ENCODE peak calls at places on chromosomes 3 and 15, in five cellular contexts. O is cardiac muscle cell, T is HAP-1, B is mesenchymal stem cell, X is AG04450. H is an unnamed sample.

GRCh38 chr3:132867526-132867925 is 145.3 kb upstream of the NPHP3 start:
- DNase-seq in O (peak), T (no peak), B (no peak), X (no peak), H (no peak)

GRCh38 chr3:120498947-120499346 is 48.2 kb upstream of the FSTL1 start:
- DNase-seq in O (peak), T (no peak), B (peak), X (peak), H (no peak)

GRCh38 chr15:68508485-68509189 is 70.2 kb upstream of the CORO2B start:
- DNase-seq in O (no peak), T (no peak), B (no peak), X (no peak), H (no peak)

GRCh38 chr3:104519968-104520655 is 846.6 kb upstream of the ALCAM start:
- DNase-seq in O (peak), T (no peak), B (no peak), X (no peak), H (no peak)

GRCh38 chr15:91203619-91204018 is 103.6 kb downstream of the SV2B start:
- DNase-seq in O (no peak), T (peak), B (no peak), X (no peak), H (no peak)

GRCh38 chr15:98751767-98752166 is 103.4 kb downstream of the IGF1R start:
- DNase-seq in O (no peak), T (no peak), B (peak), X (no peak), H (no peak)

GRCh38 chr15:90870354-90871096 is 2.1 kb downstream of the FURIN start:
- DNase-seq in O (peak), T (peak), B (peak), X (no peak), H (no peak)

GRCh38 chr15:55221090-55222011 is 24.6 kb upstream of the RSL24D1 start:
- DNase-seq in O (peak), T (no peak), B (peak), X (peak), H (no peak)

GRCh38 chr3:36744770-36745169 is 19.6 kb downstream of the DCLK3 start:
- DNase-seq in O (no peak), T (no peak), B (no peak), X (no peak), H (peak)

GRCh38 chr15:20658024-20658423 is 116.4 kb upstream of the GOLGA6L6 start:
- DNase-seq in O (no peak), T (no peak), B (no peak), X (no peak), H (no peak)

GRCh38 chr15:20659265-20659664 is 117.7 kb upstream of the GOLGA6L6 start:
- DNase-seq in O (no peak), T (no peak), B (no peak), X (no peak), H (no peak)

GRCh38 chr15:20652914-20653313 is 111.3 kb upstream of the GOLGA6L6 start:
- DNase-seq in O (no peak), T (no peak), B (no peak), X (no peak), H (no peak)

GRCh38 chr15:20657084-20657483 is 115.5 kb upstream of the GOLGA6L6 start:
- DNase-seq in O (no peak), T (no peak), B (no peak), X (no peak), H (no peak)
- H3K4me3 ChIP-seq in O (no peak), T (no peak), B (no peak), X (no peak), H (no peak)

DNA sequence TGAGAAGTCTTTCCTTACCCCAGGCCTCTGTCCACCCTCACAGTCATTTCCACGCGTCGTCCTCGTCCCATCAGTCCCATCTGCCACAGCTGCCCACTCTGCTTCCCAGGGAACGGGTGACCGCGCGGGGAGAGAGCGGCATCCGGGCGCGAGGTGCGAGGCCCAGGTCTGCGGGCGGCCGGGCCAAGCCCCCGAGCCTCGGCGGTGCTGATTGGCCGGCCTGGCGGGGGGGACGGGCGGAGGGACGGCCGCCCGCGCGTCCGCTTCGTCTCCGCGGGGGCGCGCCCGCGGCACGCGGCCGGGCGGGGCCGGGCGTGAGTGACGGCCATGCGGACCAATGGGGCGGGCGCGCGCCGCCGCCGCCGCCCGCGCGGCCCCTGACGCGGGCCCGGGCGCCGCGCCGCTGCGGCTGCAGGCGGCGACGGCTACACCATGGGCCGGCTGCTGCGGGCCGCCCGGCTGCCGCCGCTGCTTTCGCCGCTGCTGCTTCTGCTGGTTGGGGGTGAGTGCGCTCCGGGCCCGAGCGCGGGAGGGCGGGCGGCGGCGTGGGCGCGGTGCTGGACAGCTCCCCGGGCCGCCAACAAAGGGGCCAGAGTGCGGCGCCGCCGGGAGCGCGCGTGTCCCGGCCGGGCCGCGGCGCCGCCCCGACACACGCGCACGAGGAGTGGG is at the start of gene PODXL2:
- DNase-seq in O (peak), T (peak), B (peak), X (no peak), H (peak)
- H3K4me3 ChIP-seq in O (peak), T (peak), B (peak), X (peak), H (peak)

DNA sequence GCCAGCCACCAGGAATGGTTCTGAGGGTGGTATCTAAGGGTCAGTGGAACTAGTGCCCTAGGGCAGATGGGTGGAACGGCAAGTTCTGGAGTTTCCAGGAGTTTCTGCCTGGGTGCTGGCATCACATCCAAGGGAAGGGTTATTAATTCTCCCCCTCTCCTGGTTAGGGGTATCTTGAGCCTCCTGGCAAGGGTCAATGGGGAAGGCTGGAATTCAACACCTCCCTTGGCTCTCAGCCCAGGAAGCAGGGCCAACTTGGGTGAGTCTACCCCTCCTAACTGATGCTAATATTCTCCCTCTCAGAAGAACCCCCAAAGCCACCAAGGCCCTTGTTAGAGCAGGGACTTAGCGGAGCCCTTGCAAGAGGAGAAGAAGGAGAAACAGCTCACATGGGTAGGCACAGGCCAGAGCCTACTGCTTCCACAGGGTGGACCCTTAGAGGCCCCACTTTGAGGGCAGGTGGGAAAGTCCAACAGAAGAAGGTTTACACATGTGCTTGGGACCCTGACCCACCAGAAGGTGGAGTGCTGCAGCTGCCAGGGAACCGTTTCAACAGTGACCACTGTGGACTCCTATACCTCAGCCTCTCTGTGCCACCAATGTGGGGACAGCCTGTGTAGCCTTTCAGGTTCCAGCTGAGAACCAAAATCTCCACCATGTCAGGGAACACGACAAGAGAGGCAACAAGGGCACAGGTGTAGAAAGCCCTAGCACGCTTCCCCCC is 3.3 kb downstream of the TMEM115 start:
- DNase-seq in O (no peak), T (no peak), B (no peak), X (no peak), H (no peak)
- H3K4me3 ChIP-seq in O (no peak), T (peak), B (no peak), X (peak), H (peak)

GRCh38 chr3:32832193-32832592 is 14.4 kb downstream of the TRIM71 start:
- DNase-seq in O (no peak), T (no peak), B (no peak), X (no peak), H (no peak)
- H3K4me3 ChIP-seq in O (no peak), T (no peak), B (no peak), X (no peak), H (no peak)

GRCh38 chr3:58713715-58714401 is 47.3 kb upstream of the FAM3D start:
- DNase-seq in O (no peak), T (no peak), B (no peak), X (no peak), H (no peak)

GRCh38 chr3:58708116-58708791 is 41.7 kb upstream of the FAM3D start:
- DNase-seq in O (no peak), T (no peak), B (no peak), X (no peak), H (no peak)

GRCh38 chr3:58706395-58706794 is 39.8 kb upstream of the FAM3D start:
- DNase-seq in O (no peak), T (no peak), B (no peak), X (no peak), H (no peak)

GRCh38 chr3:58707390-58707930 is 40.9 kb upstream of the FAM3D start:
- DNase-seq in O (no peak), T (no peak), B (no peak), X (no peak), H (peak)

GRCh38 chr3:58711871-58712270 is 45.3 kb upstream of the FAM3D start:
- DNase-seq in O (no peak), T (no peak), B (no peak), X (no peak), H (peak)
- H3K4me3 ChIP-seq in O (no peak), T (no peak), B (no peak), X (no peak), H (no peak)

GRCh38 chr3:98890181-98890882 is 11.2 kb downstream of the DCBLD2 start:
- DNase-seq in O (no peak), T (no peak), B (no peak), X (no peak), H (no peak)

GRCh38 chr3:98892263-98892662 is 9.2 kb downstream of the DCBLD2 start:
- DNase-seq in O (no peak), T (no peak), B (no peak), X (no peak), H (no peak)

GRCh38 chr3:98887684-98888083 is 13.8 kb downstream of the DCBLD2 start:
- DNase-seq in O (no peak), T (no peak), B (no peak), X (no peak), H (no peak)

GRCh38 chr3:98893740-98894139 is 7.8 kb downstream of the DCBLD2 start:
- DNase-seq in O (no peak), T (no peak), B (peak), X (no peak), H (peak)

DNA sequence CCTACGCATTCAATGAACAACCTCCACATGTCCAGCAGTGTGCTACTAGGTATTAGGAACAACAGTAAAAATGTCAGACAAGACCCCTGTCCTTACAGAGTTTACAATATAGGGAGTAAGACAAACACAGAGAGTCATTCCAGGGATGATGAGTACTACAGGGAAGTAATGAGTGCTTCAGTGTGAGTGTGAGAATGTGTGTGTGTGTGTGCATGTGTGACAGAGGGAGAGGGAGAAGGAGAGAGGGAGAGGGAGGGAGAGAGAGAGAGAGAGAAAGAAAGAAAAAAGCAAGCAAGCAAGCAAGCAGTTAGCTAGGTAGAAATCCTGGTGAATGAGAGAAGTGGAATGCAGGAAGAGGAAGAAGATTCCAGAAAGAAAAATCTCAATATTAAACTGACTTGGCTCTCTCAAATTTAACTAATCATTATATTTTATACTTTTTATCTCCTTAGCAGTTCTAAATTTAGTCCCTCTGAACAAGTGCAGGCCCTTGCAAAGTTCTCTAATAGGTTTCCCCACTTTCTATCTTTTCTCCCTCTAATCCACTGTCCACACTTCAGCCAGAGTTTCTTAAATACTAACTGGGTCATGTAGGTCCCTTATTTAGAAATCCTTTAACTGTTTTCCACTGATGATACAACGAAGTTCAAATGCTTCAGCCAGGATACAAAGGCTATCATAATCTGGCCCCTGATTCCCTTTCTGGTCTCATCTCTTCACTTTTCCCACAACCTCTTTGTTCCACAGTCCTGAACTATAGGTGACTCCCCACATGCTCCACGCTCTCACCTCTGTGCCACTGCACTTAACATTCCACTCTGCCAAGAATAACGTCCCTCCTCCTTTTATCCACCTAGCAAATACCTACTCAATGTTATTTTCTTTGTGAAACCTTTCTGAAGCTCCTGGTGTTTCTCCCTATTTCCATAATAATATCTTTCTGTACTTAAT is 10.3 kb downstream of the DCBLD2 start:
- DNase-seq in O (no peak), T (no peak), B (peak), X (no peak), H (no peak)
- H3K4me3 ChIP-seq in O (no peak), T (no peak), B (no peak), X (no peak), H (no peak)

GRCh38 chr3:67737911-67738865 is 83.8 kb upstream of the SUCLG2 start:
- DNase-seq in O (no peak), T (no peak), B (no peak), X (no peak), H (no peak)
- H3K4me3 ChIP-seq in O (no peak), T (no peak), B (no peak), X (no peak), H (no peak)

GRCh38 chr3:99848433-99848832 is 30.8 kb downstream of the CMSS1 start:
- DNase-seq in O (no peak), T (no peak), B (no peak), X (no peak), H (no peak)
- H3K4me3 ChIP-seq in O (no peak), T (no peak), B (no peak), X (no peak), H (no peak)

GRCh38 chr3:129164500-129164899 is 3.6 kb upstream of the ISY1 start:
- DNase-seq in O (no peak), T (no peak), B (no peak), X (no peak), H (no peak)

GRCh38 chr3:129166579-129167332 is 5.9 kb upstream of the ISY1 start:
- DNase-seq in O (no peak), T (no peak), B (no peak), X (no peak), H (no peak)

GRCh38 chr3:129160891-129161859 is at the start of gene ISY1:
- DNase-seq in O (peak), T (peak), B (peak), X (peak), H (peak)

GRCh38 chr3:129161860-129162271 is 1.0 kb upstream of the ISY1 start:
- DNase-seq in O (peak), T (peak), B (no peak), X (no peak), H (peak)

DNA sequence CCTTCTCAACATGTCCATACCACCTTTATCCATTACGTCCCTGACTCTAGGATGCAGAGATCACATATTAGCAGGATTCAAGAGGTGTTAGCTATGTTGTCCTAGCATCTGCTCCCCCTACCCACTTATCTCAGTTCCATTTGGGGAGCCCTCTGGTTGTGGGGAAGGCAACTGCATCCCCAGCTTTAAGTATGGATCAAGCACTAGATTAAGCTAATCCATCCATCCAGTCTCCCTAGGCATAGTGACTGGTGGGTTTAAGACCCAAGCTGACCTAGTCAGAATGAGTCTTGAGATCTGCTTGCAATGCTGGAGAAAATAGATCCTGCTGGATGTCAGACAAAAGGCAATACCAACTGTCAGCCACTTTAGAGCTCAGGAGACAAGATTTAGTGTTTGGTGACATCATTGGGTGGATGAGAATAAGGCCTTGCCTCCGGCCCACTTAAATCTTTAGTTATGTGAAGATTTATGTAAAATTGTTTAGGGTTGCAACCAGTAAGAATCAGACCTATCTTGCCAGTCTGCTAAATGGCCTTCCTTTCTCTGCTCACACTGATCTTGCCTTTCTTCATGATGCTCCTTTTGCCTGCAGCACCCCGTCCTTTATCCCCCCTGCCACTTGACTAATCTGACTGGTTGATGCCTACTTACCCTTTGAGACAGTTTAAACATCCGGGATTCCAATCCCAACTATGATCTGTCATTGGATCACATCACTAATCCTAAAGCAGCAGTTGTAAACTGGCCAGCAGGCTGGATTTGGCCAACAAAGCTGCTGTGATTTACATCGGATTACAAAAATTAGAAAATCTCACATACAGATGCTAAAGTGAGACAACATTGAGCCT is 2.1 kb upstream of the ISY1 start:
- DNase-seq in O (peak), T (peak), B (peak), X (no peak), H (peak)
- H3K4me3 ChIP-seq in O (no peak), T (no peak), B (no peak), X (no peak), H (no peak)

GRCh38 chr3:56986347-56986746 is 74.1 kb upstream of the SPATA12 start:
- DNase-seq in O (no peak), T (no peak), B (no peak), X (no peak), H (no peak)

GRCh38 chr3:56988458-56988857 is 72.0 kb upstream of the SPATA12 start:
- DNase-seq in O (no peak), T (no peak), B (no peak), X (no peak), H (no peak)

GRCh38 chr3:56985460-56986327 is 74.8 kb upstream of the SPATA12 start:
- DNase-seq in O (peak), T (no peak), B (peak), X (no peak), H (peak)

GRCh38 chr3:56988874-56989433 is 71.5 kb upstream of the SPATA12 start:
- DNase-seq in O (peak), T (peak), B (peak), X (peak), H (peak)

DNA sequence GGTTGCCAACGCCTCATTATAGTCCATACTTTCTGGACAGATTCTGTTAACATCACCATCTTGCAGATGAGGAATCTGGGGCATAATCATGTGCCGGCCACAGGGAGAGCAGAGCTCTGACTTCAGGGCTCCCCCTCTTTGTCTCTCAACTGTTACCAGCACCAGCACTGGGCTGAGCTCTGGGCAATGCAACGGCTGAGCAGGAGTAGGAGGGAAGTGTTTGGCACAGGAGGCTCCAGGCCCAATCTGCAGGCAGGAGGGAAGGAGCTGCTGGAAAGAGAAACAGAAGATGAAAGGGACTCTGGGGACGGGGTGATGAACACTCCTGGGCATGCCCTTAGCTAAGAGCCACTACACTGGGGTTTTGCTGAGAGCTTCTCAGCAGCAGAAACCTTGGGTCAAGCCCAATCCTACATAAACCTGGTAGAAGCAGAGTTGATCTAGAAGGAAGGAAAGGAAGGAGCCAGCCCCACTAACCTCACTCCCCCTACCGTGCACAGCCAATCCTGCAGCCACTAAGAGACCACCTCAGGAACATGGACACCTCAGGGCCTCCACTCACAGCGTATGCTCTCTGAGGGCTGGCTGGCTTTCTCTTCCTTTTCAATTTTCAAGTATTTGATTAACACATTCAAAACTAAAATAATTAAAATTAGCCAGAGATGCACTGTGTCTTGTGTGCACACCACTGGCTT is 73.1 kb upstream of the SPATA12 start:
- DNase-seq in O (peak), T (no peak), B (no peak), X (no peak), H (no peak)
- H3K4me3 ChIP-seq in O (no peak), T (no peak), B (no peak), X (no peak), H (no peak)